ENCODE peak calls at places on chromosome 21, in eight cellular contexts. P, Z, A, V, W, D, T and J are unnamed samples.
A peak's percentile ranks its signal among the peaks of the same experiment; 100 is the strongest.

GRCh38 chr21:36073181-36073580 is 3.4 kb downstream of the CBR1 start:
- DNase-seq in P (no peak), Z (no peak), A (no peak), V (no peak), W (no peak), D (no peak), T (no peak), J (no peak)

GRCh38 chr21:37891953-37892352 is 24.3 kb downstream of the KCNJ6 start:
- DNase-seq in P (no peak), Z (no peak), A (no peak), V (no peak), W (no peak), D (peak; percentile 13), T (no peak), J (peak; percentile 39)

GRCh38 chr21:36027352-36027751 is 33.0 kb downstream of the SETD4 start:
- DNase-seq in P (no peak), Z (no peak), A (no peak), V (no peak), W (no peak), D (no peak), T (no peak), J (no peak)

GRCh38 chr21:45428534-45428933 is 23.6 kb downstream of the COL18A1 start:
- DNase-seq in P (no peak), Z (no peak), A (no peak), V (no peak), W (no peak), D (no peak), T (no peak), J (no peak)

GRCh38 chr21:42171091-42172053 is 47.6 kb upstream of the ABCG1 start:
- DNase-seq in P (no peak), Z (no peak), A (no peak), V (peak; percentile 29), W (peak; percentile 56), D (no peak), T (peak; percentile 88), J (no peak)

GRCh38 chr21:33976082-33976979 is 60.7 kb upstream of the ATP5PO start:
- DNase-seq in P (peak; percentile 96), Z (peak; percentile 87), A (no peak), V (peak; percentile 27), W (peak; percentile 47), D (peak; percentile 39), T (peak; percentile 7), J (peak; percentile 46)

GRCh38 chr21:39109596-39110210 is 73.5 kb downstream of the PSMG1 start:
- DNase-seq in P (no peak), Z (no peak), A (no peak), V (no peak), W (no peak), D (no peak), T (no peak), J (no peak)

GRCh38 chr21:26389971-26390641 is 183.0 kb downstream of the CYYR1 start:
- DNase-seq in P (no peak), Z (peak; percentile 53), A (no peak), V (no peak), W (no peak), D (peak; percentile 21), T (no peak), J (no peak)

GRCh38 chr21:27244796-27245195 is 277.9 kb upstream of the ADAMTS5 start:
- DNase-seq in P (no peak), Z (no peak), A (no peak), V (no peak), W (no peak), D (no peak), T (no peak), J (no peak)

GRCh38 chr21:26388731-26389231 is 184.3 kb downstream of the CYYR1 start:
- DNase-seq in P (no peak), Z (peak; percentile 45), A (no peak), V (no peak), W (no peak), D (peak; percentile 42), T (no peak), J (no peak)

GRCh38 chr21:39317134-39318090 is 4.0 kb upstream of the BRWD1 start:
- DNase-seq in P (no peak), Z (no peak), A (no peak), V (no peak), W (no peak), D (no peak), T (no peak), J (no peak)

GRCh38 chr21:36744560-36745231 is 45.8 kb downstream of the SIM2 start:
- DNase-seq in P (no peak), Z (no peak), A (peak; percentile 27), V (no peak), W (peak; percentile 46), D (no peak), T (no peak), J (peak; percentile 60)

GRCh38 chr21:40315647-40316046 is 448.4 kb downstream of the PCP4 start:
- DNase-seq in P (no peak), Z (no peak), A (no peak), V (no peak), W (no peak), D (no peak), T (no peak), J (no peak)

GRCh38 chr21:45525153-45525909 is 16.9 kb downstream of the SLC19A1 start:
- DNase-seq in P (no peak), Z (no peak), A (peak; percentile 12), V (no peak), W (peak; percentile 83), D (no peak), T (peak; percentile 81), J (no peak)